ENCODE peak calls at places on chromosomes 6 and 20, in five cellular contexts. Q, R, N, F and A are unnamed samples.

GRCh38 chr20:36132802-36133211 is 21.7 kb upstream of the EPB41L1 start:
- DNase-seq in F (no peak), N (no peak), Q (no peak), R (no peak), A (no peak)

GRCh38 chr20:44370639-44371218 is 15.2 kb downstream of the HNF4A start:
- DNase-seq in Q (peak; percentile 57), R (no peak), N (no peak), F (no peak), A (no peak)

GRCh38 chr6:50586074-50586473 is 127.3 kb upstream of the TFAP2D start:
- DNase-seq in F (no peak), R (no peak), Q (no peak), N (no peak), A (no peak)

GRCh38 chr6:100339574-100340255 is 125.0 kb downstream of the SIM1 start:
- DNase-seq in R (no peak), N (peak; percentile 32), Q (no peak), F (no peak), A (no peak)

GRCh38 chr20:59210186-59210585 is 46.6 kb downstream of the ZNF831 start:
- DNase-seq in Q (no peak), F (no peak), N (no peak), R (no peak), A (no peak)

GRCh38 chr20:49583669-49584417 is 15.9 kb upstream of the PTGIS start:
- DNase-seq in N (peak; percentile 8), Q (peak; percentile 69), F (no peak), R (peak; percentile 21), A (no peak)

GRCh38 chr6:170358496-170358895 is 51.9 kb downstream of the FAM120B start:
- DNase-seq in N (no peak), Q (no peak), R (no peak), F (no peak), A (no peak)

GRCh38 chr20:42708261-42708660 is 481.4 kb downstream of the PTPRT start:
- DNase-seq in R (no peak), N (no peak), Q (no peak), F (no peak), A (no peak)

GRCh38 chr6:90156861-90157260 is 139.8 kb downstream of the BACH2 start:
- DNase-seq in F (no peak), Q (no peak), R (no peak), N (peak; percentile 80), A (no peak)

GRCh38 chr20:3794701-3795420 is 1.2 kb upstream of the CDC25B start:
- DNase-seq in F (no peak), R (no peak), Q (no peak), N (no peak), A (no peak)

GRCh38 chr20:9503530-9504251 is 10.7 kb upstream of the LAMP5 start:
- DNase-seq in Q (no peak), R (no peak), F (no peak), N (no peak), A (no peak)

GRCh38 chr6:106125925-106126435 is 39.8 kb downstream of the PRDM1 start:
- DNase-seq in N (no peak), R (no peak), Q (no peak), F (no peak), A (no peak)